ENCODE peak calls at places on chromosomes 2 and 18, in nine cellular contexts. One of them, this sample, is unnamed.

GRCh38 chr2:100721693-100722092 is 98.2 kb upstream of the NPAS2 start:
- ATAC-seq in T-cell: no peak
- ATAC-seq in left cardiac atrium: no peak
- ATAC-seq in naive thymus-derived CD4-positive, alpha-beta T cell: no peak
- ATAC-seq in activated T-cell treated with anti-CD3 and anti-CD28 coated beads, Interleukin-2, amount 50 U/mL, for 4 hours: no peak
- ATAC-seq in Right ventricle myocardium superior: no peak
- ATAC-seq in central memory CD8-positive, alpha-beta T cell: no peak
- ATAC-seq in sciatic nerve: no peak
- ATAC-seq in gastroesophageal sphincter: no peak
- ATAC-seq in this sample: no peak

GRCh38 chr2:28318462-28319117 is 74.1 kb upstream of the FOSL2 start:
- ATAC-seq in gastroesophageal sphincter: no peak
- ATAC-seq in T-cell: no peak
- ATAC-seq in left cardiac atrium: no peak
- ATAC-seq in naive thymus-derived CD4-positive, alpha-beta T cell: no peak
- ATAC-seq in Right ventricle myocardium superior: no peak
- ATAC-seq in activated T-cell treated with anti-CD3 and anti-CD28 coated beads, Interleukin-2, amount 50 U/mL, for 4 hours: no peak
- ATAC-seq in central memory CD8-positive, alpha-beta T cell: no peak
- ATAC-seq in sciatic nerve: no peak
- ATAC-seq in this sample: no peak

GRCh38 chr2:189896809-189897208 is 112.6 kb downstream of the PMS1 start:
- ATAC-seq in naive thymus-derived CD4-positive, alpha-beta T cell: no peak
- ATAC-seq in left cardiac atrium: no peak
- ATAC-seq in sciatic nerve: no peak
- ATAC-seq in central memory CD8-positive, alpha-beta T cell: no peak
- ATAC-seq in Right ventricle myocardium superior: no peak
- ATAC-seq in activated T-cell treated with anti-CD3 and anti-CD28 coated beads, Interleukin-2, amount 50 U/mL, for 4 hours: no peak
- ATAC-seq in T-cell: no peak
- ATAC-seq in gastroesophageal sphincter: no peak
- ATAC-seq in this sample: no peak

GRCh38 chr2:23801396-23801795 is 125.5 kb downstream of the ATAD2B start:
- ATAC-seq in Right ventricle myocardium superior: no peak
- ATAC-seq in T-cell: no peak
- ATAC-seq in left cardiac atrium: no peak
- ATAC-seq in sciatic nerve: peak
- ATAC-seq in activated T-cell treated with anti-CD3 and anti-CD28 coated beads, Interleukin-2, amount 50 U/mL, for 4 hours: no peak
- ATAC-seq in gastroesophageal sphincter: peak
- ATAC-seq in central memory CD8-positive, alpha-beta T cell: no peak
- ATAC-seq in naive thymus-derived CD4-positive, alpha-beta T cell: peak
- ATAC-seq in this sample: no peak

GRCh38 chr18:44680271-44681038 is at the start of gene SETBP1:
- ATAC-seq in Right ventricle myocardium superior: peak
- ATAC-seq in sciatic nerve: peak
- ATAC-seq in activated T-cell treated with anti-CD3 and anti-CD28 coated beads, Interleukin-2, amount 50 U/mL, for 4 hours: peak
- ATAC-seq in T-cell: no peak
- ATAC-seq in gastroesophageal sphincter: peak
- ATAC-seq in left cardiac atrium: peak
- ATAC-seq in central memory CD8-positive, alpha-beta T cell: peak
- ATAC-seq in naive thymus-derived CD4-positive, alpha-beta T cell: peak
- ATAC-seq in this sample: peak

GRCh38 chr18:58175122-58175687 is 131.2 kb downstream of the NEDD4L start:
- ATAC-seq in central memory CD8-positive, alpha-beta T cell: no peak
- ATAC-seq in Right ventricle myocardium superior: no peak
- ATAC-seq in T-cell: no peak
- ATAC-seq in naive thymus-derived CD4-positive, alpha-beta T cell: no peak
- ATAC-seq in left cardiac atrium: no peak
- ATAC-seq in activated T-cell treated with anti-CD3 and anti-CD28 coated beads, Interleukin-2, amount 50 U/mL, for 4 hours: peak
- ATAC-seq in gastroesophageal sphincter: no peak
- ATAC-seq in sciatic nerve: peak
- ATAC-seq in this sample: no peak

GRCh38 chr2:148978736-148979135 is 59.8 kb upstream of the LYPD6B start:
- ATAC-seq in sciatic nerve: peak
- ATAC-seq in T-cell: no peak
- ATAC-seq in Right ventricle myocardium superior: peak
- ATAC-seq in gastroesophageal sphincter: peak
- ATAC-seq in left cardiac atrium: peak
- ATAC-seq in activated T-cell treated with anti-CD3 and anti-CD28 coated beads, Interleukin-2, amount 50 U/mL, for 4 hours: no peak
- ATAC-seq in central memory CD8-positive, alpha-beta T cell: no peak
- ATAC-seq in naive thymus-derived CD4-positive, alpha-beta T cell: no peak
- ATAC-seq in this sample: no peak

GRCh38 chr2:14480120-14480519 is 152.4 kb upstream of the LRATD1 start:
- ATAC-seq in central memory CD8-positive, alpha-beta T cell: no peak
- ATAC-seq in Right ventricle myocardium superior: no peak
- ATAC-seq in naive thymus-derived CD4-positive, alpha-beta T cell: no peak
- ATAC-seq in sciatic nerve: no peak
- ATAC-seq in T-cell: no peak
- ATAC-seq in left cardiac atrium: no peak
- ATAC-seq in gastroesophageal sphincter: no peak
- ATAC-seq in activated T-cell treated with anti-CD3 and anti-CD28 coated beads, Interleukin-2, amount 50 U/mL, for 4 hours: no peak
- ATAC-seq in this sample: no peak

GRCh38 chr2:65420712-65421431 is 11.5 kb downstream of the SPRED2 start:
- ATAC-seq in left cardiac atrium: peak
- ATAC-seq in naive thymus-derived CD4-positive, alpha-beta T cell: peak
- ATAC-seq in central memory CD8-positive, alpha-beta T cell: no peak
- ATAC-seq in activated T-cell treated with anti-CD3 and anti-CD28 coated beads, Interleukin-2, amount 50 U/mL, for 4 hours: no peak
- ATAC-seq in Right ventricle myocardium superior: peak
- ATAC-seq in sciatic nerve: no peak
- ATAC-seq in T-cell: peak
- ATAC-seq in gastroesophageal sphincter: no peak
- ATAC-seq in this sample: no peak

GRCh38 chr2:54015809-54016703 is 45.3 kb upstream of the PSME4 start:
- ATAC-seq in activated T-cell treated with anti-CD3 and anti-CD28 coated beads, Interleukin-2, amount 50 U/mL, for 4 hours: no peak
- ATAC-seq in gastroesophageal sphincter: peak
- ATAC-seq in Right ventricle myocardium superior: peak
- ATAC-seq in sciatic nerve: peak
- ATAC-seq in T-cell: no peak
- ATAC-seq in central memory CD8-positive, alpha-beta T cell: no peak
- ATAC-seq in naive thymus-derived CD4-positive, alpha-beta T cell: no peak
- ATAC-seq in left cardiac atrium: peak
- ATAC-seq in this sample: no peak

GRCh38 chr2:218471982-218472381 is 53.1 kb downstream of the VIL1 start:
- ATAC-seq in left cardiac atrium: peak
- ATAC-seq in central memory CD8-positive, alpha-beta T cell: no peak
- ATAC-seq in sciatic nerve: peak
- ATAC-seq in gastroesophageal sphincter: peak
- ATAC-seq in naive thymus-derived CD4-positive, alpha-beta T cell: peak
- ATAC-seq in activated T-cell treated with anti-CD3 and anti-CD28 coated beads, Interleukin-2, amount 50 U/mL, for 4 hours: no peak
- ATAC-seq in T-cell: no peak
- ATAC-seq in Right ventricle myocardium superior: peak
- ATAC-seq in this sample: no peak

GRCh38 chr2:142582317-142582716 is 295.1 kb upstream of the KYNU start:
- ATAC-seq in gastroesophageal sphincter: no peak
- ATAC-seq in T-cell: no peak
- ATAC-seq in Right ventricle myocardium superior: no peak
- ATAC-seq in central memory CD8-positive, alpha-beta T cell: no peak
- ATAC-seq in naive thymus-derived CD4-positive, alpha-beta T cell: no peak
- ATAC-seq in sciatic nerve: no peak
- ATAC-seq in left cardiac atrium: no peak
- ATAC-seq in activated T-cell treated with anti-CD3 and anti-CD28 coated beads, Interleukin-2, amount 50 U/mL, for 4 hours: no peak
- ATAC-seq in this sample: no peak

GRCh38 chr2:17915811-17916523 is 37.5 kb downstream of the KCNS3 start:
- ATAC-seq in activated T-cell treated with anti-CD3 and anti-CD28 coated beads, Interleukin-2, amount 50 U/mL, for 4 hours: no peak
- ATAC-seq in central memory CD8-positive, alpha-beta T cell: no peak
- ATAC-seq in sciatic nerve: no peak
- ATAC-seq in Right ventricle myocardium superior: no peak
- ATAC-seq in naive thymus-derived CD4-positive, alpha-beta T cell: no peak
- ATAC-seq in T-cell: no peak
- ATAC-seq in left cardiac atrium: peak
- ATAC-seq in gastroesophageal sphincter: no peak
- ATAC-seq in this sample: no peak

GRCh38 chr2:241950413-241950863 is 80.9 kb downstream of the RTP5 start:
- ATAC-seq in Right ventricle myocardium superior: no peak
- ATAC-seq in central memory CD8-positive, alpha-beta T cell: no peak
- ATAC-seq in left cardiac atrium: no peak
- ATAC-seq in T-cell: no peak
- ATAC-seq in activated T-cell treated with anti-CD3 and anti-CD28 coated beads, Interleukin-2, amount 50 U/mL, for 4 hours: no peak
- ATAC-seq in naive thymus-derived CD4-positive, alpha-beta T cell: no peak
- ATAC-seq in gastroesophageal sphincter: no peak
- ATAC-seq in sciatic nerve: no peak
- ATAC-seq in this sample: no peak

GRCh38 chr2:157501026-157501425 is 57.1 kb upstream of the CYTIP start:
- ATAC-seq in naive thymus-derived CD4-positive, alpha-beta T cell: peak
- ATAC-seq in sciatic nerve: no peak
- ATAC-seq in gastroesophageal sphincter: no peak
- ATAC-seq in left cardiac atrium: no peak
- ATAC-seq in activated T-cell treated with anti-CD3 and anti-CD28 coated beads, Interleukin-2, amount 50 U/mL, for 4 hours: no peak
- ATAC-seq in Right ventricle myocardium superior: no peak
- ATAC-seq in central memory CD8-positive, alpha-beta T cell: peak
- ATAC-seq in T-cell: peak
- ATAC-seq in this sample: no peak

GRCh38 chr2:39593439-39594393 is 72.0 kb upstream of the TMEM178A start:
- ATAC-seq in central memory CD8-positive, alpha-beta T cell: no peak
- ATAC-seq in activated T-cell treated with anti-CD3 and anti-CD28 coated beads, Interleukin-2, amount 50 U/mL, for 4 hours: no peak
- ATAC-seq in gastroesophageal sphincter: peak
- ATAC-seq in sciatic nerve: peak
- ATAC-seq in Right ventricle myocardium superior: peak
- ATAC-seq in T-cell: no peak
- ATAC-seq in left cardiac atrium: peak
- ATAC-seq in naive thymus-derived CD4-positive, alpha-beta T cell: peak
- ATAC-seq in this sample: no peak